ENCODE peak calls at places on chromosomes 4 and X, in four cellular contexts. C, X, F and G are unnamed samples.

GRCh38 chrX:131058136-131058868 is at the start of gene ARHGAP36:
- DNase-seq in C (no peak), X (no peak), F (no peak), G (no peak)

GRCh38 chrX:20361890-20362262 is 95.2 kb upstream of the RPS6KA3 start:
- DNase-seq in C (no peak), X (no peak), F (no peak), G (no peak)

GRCh38 chr4:25863347-25863784 is 578 bp upstream of the SEL1L3 start:
- DNase-seq in C (no peak), X (no peak), F (no peak), G (no peak)

GRCh38 chr4:40856836-40857362 is 107.1 kb downstream of the NSUN7 start:
- DNase-seq in C (peak), X (peak), F (no peak), G (peak)

GRCh38 chrX:129655547-129656248 is 942 bp upstream of the APLN start:
- DNase-seq in C (no peak), X (no peak), F (no peak), G (no peak)

GRCh38 chrX:9354918-9355317 is 109.9 kb upstream of the TBL1X start:
- DNase-seq in C (no peak), X (no peak), F (no peak), G (no peak)

GRCh38 chr4:180665994-180666818 is 1577.0 kb upstream of the TENM3 start:
- DNase-seq in C (no peak), X (no peak), F (peak), G (peak)

GRCh38 chr4:129583868-129584267 is 487.9 kb downstream of the C4orf33 start:
- DNase-seq in C (no peak), X (no peak), F (no peak), G (no peak)

GRCh38 chr4:120683902-120684540 is 238.5 kb downstream of the PRDM5 start:
- DNase-seq in C (no peak), X (no peak), F (no peak), G (no peak)

GRCh38 chrX:129983575-129984131 is 1.2 kb downstream of the BCORL1 start:
- DNase-seq in C (peak), X (peak), F (no peak), G (no peak)

GRCh38 chrX:39935414-39936064 is 162.2 kb downstream of the BCOR start:
- DNase-seq in C (no peak), X (no peak), F (no peak), G (no peak)

GRCh38 chrX:135520553-135521404 is at the start of gene INTS6L:
- DNase-seq in C (peak), X (peak), F (peak), G (peak)

GRCh38 chr4:3045500-3045850 is 28.9 kb downstream of the HTT-AS start:
- DNase-seq in C (peak), X (no peak), F (no peak), G (no peak)

GRCh38 chr4:182179105-182179504 is 64.1 kb upstream of the TENM3 start:
- DNase-seq in C (no peak), X (no peak), F (no peak), G (no peak)

GRCh38 chr4:40685300-40685699 is 55.6 kb upstream of the RBM47 start:
- DNase-seq in C (no peak), X (no peak), F (no peak), G (no peak)

GRCh38 chrX:38151426-38151825 is 69.2 kb downstream of the SRPX start:
- DNase-seq in C (no peak), X (no peak), F (no peak), G (no peak)

GRCh38 chr4:138789796-138790195 is 225.8 kb upstream of the NOCT start:
- DNase-seq in C (no peak), X (no peak), F (no peak), G (no peak)

GRCh38 chr4:148021706-148022105 is 289.8 kb downstream of the ARHGAP10 start:
- DNase-seq in C (no peak), X (no peak), F (no peak), G (no peak)

GRCh38 chr4:52376107-52376704 is 282.9 kb downstream of the USP46 start:
- DNase-seq in C (no peak), X (peak), F (peak), G (no peak)

GRCh38 chrX:6283826-6284225 is 55.2 kb upstream of the NLGN4X start:
- DNase-seq in C (no peak), X (no peak), F (no peak), G (no peak)

GRCh38 chr4:184282895-184283654 is 65.4 kb upstream of the ENPP6 start:
- DNase-seq in C (no peak), X (no peak), F (no peak), G (no peak)

GRCh38 chr4:75099321-75099720 is 166.4 kb downstream of the PARM1 start:
- DNase-seq in C (no peak), X (no peak), F (no peak), G (no peak)

GRCh38 chrX:112840382-112841113 is at the start of gene AMOT:
- DNase-seq in C (peak), X (peak), F (peak), G (peak)

GRCh38 chr4:121900132-121900983 is 30.1 kb upstream of the BBS7 start:
- DNase-seq in C (peak), X (peak), F (peak), G (peak)

GRCh38 chr4:107552306-107552705 is 167.7 kb downstream of the PAPSS1 start:
- DNase-seq in C (no peak), X (no peak), F (no peak), G (no peak)

GRCh38 chr4:4477391-4477790 is 64.5 kb downstream of the STX18 start:
- DNase-seq in C (no peak), X (no peak), F (no peak), G (no peak)

GRCh38 chr4:149987777-149988410 is 90.4 kb upstream of the DCLK2 start:
- DNase-seq in C (no peak), X (no peak), F (no peak), G (no peak)

GRCh38 chrX:72028701-72029470 is 102.8 kb downstream of the RTL5 start:
- DNase-seq in C (no peak), X (no peak), F (no peak), G (no peak)

GRCh38 chr4:78100060-78100459 is 42.9 kb downstream of the FRAS1 start:
- DNase-seq in C (no peak), X (no peak), F (no peak), G (no peak)

GRCh38 chr4:4704267-4704666 is 155.2 kb upstream of the MSX1 start:
- DNase-seq in C (no peak), X (no peak), F (no peak), G (no peak)

GRCh38 chrX:153667931-153668396 is 5.6 kb downstream of the PNCK start:
- DNase-seq in C (peak), X (peak), F (peak), G (peak)

GRCh38 chr4:122577189-122577553 is 43.7 kb downstream of the IL21 start:
- DNase-seq in C (no peak), X (no peak), F (no peak), G (no peak)

GRCh38 chrX:23908219-23909003 is 605 bp downstream of the CXorf58 start:
- DNase-seq in C (no peak), X (no peak), F (no peak), G (no peak)

GRCh38 chrX:43939187-43939926 is 33.8 kb downstream of the NDP start:
- DNase-seq in C (no peak), X (no peak), F (no peak), G (no peak)

GRCh38 chr4:121077496-121077895 is 5.2 kb upstream of the NDNF start:
- DNase-seq in C (no peak), X (no peak), F (no peak), G (no peak)

GRCh38 chr4:15690020-15690809 is 8.6 kb downstream of the FAM200B start:
- DNase-seq in C (no peak), X (no peak), F (peak), G (no peak)

DNA sequence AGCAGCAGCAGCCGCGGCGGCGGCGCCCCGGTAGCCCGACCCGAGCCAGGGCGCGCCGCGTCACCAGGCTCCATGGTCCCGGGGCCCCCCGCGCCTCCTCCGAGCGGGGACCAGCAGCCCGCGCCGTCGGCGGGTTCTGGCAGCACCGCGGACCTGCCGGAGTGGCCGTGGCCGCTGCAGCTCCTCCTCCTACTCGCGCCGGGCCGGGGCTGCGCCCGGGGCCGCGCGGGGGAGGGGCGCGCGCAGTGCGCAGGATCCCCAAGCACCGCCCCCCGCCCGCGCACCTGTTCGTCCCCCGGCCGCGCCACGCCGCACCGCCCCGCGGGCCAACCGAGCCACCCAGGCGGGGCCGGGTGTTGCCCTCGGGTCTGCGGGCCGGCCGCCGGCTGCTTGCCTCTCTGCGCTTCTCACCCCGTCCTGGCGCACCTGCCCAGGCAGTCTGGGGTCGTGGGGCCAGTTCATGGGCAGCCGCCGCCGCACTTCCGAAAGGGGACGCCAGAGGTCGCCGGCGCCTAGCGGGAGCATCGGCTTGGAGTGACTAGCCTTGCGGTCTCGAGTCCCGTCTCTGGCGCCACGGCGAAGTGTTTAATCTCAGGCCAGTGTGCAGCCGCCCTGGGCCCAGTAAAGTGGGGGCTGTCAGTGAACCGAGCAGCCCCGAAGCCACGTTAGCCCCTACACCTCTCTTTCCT is at the start of gene SLC9A7:
- DNase-seq in C (peak), X (peak), F (peak), G (peak)
- TF ChIP-seq POLR2A in C (no peak), X (no peak), F (peak), G (no peak)

DNA sequence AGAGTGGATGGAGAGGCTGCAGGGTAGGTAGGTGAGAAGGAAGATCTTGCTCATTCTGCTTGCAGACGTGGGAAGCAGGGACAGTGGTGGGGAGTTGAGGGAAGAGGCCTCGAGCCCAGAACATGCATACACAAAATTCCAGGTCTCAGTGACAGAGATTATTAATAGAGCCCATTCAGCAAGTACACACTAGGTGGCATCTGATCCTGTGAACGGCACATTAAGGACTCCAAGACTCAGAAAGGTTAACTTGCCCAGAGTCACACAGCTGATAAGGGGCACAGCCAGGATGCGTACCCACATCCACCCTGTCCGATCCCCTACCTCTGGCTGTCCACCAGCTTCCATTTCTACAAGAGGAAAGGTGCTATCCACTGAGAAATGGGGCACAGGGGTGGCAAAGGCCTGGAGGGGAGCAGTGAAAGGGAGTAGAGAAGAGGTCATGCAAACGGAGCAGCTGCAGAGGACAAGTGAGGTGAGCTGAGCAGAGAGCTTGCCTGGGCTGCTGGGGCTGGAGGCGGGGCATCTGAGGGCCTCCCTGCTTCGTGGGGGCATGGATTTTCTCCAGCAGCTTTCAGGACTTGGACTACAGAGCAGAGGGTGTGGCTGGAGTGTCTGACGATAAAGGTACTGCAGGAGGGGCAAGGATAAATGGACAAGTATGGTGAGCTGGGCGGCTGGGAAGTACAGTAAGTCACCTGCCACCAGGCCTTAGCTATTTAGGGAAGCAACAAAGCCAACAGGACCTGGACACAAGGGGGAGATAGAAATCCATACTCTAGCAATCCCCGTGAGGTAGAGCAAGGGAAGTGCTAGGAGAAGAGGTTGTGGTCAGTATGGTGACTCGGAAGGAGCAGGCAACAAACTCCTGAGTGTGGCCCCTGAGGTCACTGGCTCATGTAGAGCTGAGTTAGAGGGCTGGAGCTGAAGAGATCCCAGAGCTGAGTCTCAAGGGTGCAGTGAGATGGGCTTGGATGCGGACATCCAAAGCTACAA is 11.2 kb downstream of the IDS start:
- DNase-seq in C (peak), X (no peak), F (no peak), G (no peak)
- TF ChIP-seq POLR2A in C (no peak), X (no peak), F (no peak), G (peak)

DNA sequence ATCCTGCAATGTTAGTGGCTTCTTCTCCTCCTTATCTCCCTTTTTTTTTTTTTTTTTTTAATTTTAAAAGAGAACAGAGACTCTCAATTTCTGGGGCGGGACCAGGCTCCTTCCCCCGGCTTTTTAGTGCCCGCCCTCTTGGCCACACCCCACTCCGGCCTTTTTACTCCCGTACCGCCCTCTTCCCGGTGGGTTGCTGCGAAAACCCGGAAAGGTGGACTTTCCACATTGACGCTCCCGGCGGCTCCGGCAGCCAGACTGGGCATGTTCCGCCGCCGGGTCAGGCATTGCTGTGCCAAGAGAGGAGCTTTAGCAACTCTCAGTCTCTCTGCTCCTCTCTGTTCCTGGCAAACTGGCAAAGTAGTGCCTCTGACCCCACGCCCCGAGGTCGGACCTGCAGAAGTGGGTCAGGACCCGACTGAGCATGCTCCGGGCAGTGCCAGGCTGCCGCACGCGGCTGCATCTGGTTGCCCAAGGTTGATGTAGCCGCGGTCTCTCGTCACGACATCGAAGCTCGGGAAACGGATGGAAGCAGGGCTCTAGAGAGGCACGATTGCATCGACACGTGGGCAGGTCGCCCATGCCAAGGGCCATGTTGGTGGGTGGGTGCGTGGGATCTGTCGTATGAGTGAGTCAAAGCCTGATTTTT is 1.1 kb upstream of the MFAP3L start:
- DNase-seq in C (peak), X (peak), F (peak), G (peak)
- TF ChIP-seq POLR2A in C (peak), X (peak), F (no peak), G (no peak)

DNA sequence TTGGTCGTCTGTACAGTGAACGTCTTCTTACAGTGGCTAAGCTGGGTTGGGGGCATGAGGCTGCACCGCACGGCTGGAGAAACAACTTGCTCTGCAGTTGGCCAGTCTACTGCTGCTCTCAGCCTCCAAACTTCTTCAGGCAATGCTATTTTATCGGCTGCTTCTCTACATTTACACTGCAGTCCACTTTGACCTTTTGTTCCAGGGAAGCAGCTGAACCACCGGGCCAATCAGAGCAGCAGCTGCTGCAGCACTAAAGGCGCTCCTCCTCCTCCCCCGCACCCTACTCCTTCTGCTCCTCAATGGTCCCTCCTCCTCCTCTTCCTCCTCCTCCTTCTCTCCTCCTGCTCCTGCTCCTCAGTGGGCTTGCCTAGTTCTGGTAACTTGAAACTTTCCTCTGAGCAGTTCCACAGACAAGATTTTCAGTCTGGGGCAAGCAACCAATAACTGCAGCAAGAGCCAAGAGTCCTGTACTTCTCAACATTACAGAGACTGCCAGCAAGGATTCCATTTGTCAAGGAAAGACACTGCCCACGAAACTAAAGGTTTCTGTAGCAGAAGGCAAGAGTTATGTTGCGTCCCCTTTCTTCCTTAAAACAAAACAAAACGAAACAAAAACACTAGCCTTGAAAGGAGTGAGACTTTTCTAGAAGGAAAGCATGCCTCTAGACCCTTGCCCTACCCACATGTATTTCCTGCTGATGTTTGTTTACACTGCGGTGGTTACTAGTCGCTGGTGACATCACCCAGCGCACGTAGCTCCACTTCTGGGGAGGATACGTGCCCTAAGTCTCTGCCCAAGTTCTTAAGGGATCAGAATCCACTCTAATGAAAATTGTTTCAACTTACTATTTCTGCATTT is 125.7 kb upstream of the NAP1L5 start:
- DNase-seq in C (peak), X (peak), F (peak), G (no peak)
- TF ChIP-seq POLR2A in C (peak), X (peak), F (no peak), G (no peak)

GRCh38 chr4:77076889-77077635 is 1.3 kb upstream of the CCNI start:
- DNase-seq in C (no peak), X (peak), F (no peak), G (no peak)

GRCh38 chr4:77073981-77074865 is 1.6 kb downstream of the CCNI start:
- DNase-seq in C (no peak), X (no peak), F (no peak), G (no peak)

GRCh38 chr4:77075869-77076801 is at the start of gene CCNI:
- DNase-seq in C (peak), X (peak), F (peak), G (peak)

GRCh38 chr4:77073106-77073858 is 2.5 kb downstream of the CCNI start:
- DNase-seq in C (no peak), X (no peak), F (no peak), G (no peak)

GRCh38 chr4:77074961-77075855 is 581 bp downstream of the CCNI start:
- DNase-seq in C (peak), X (peak), F (no peak), G (peak)
- TF ChIP-seq POLR2A in C (no peak), X (peak), F (no peak), G (no peak)